ENCODE peak calls at places on chromosomes 3 and 15, in seven cellular contexts. J is HTR-8/SVneo; S is T-helper 1 cell; F is mucosa of descending colon; B is EL; H is stimulated activated CD4-positive, alpha-beta T cell treated with anti-CD3 and anti-CD28 coated beads, Interleukin-1b, Interleukin-23, amount 100 ng/mL, for 4 hours; I is choroid plexus epithelial cell. R is an unnamed sample.

GRCh38 chr15:52790941-52791751 is 1.0 kb upstream of the ONECUT1 start:
- DNase-seq in B (peak), H (no peak), S (no peak), J (no peak), F (no peak), I (no peak), R (no peak)

GRCh38 chr3:194928831-194929594 is 243.3 kb downstream of the FAM43A start:
- DNase-seq in F (no peak), I (no peak), J (no peak), B (no peak), H (no peak), S (no peak), R (no peak)

GRCh38 chr15:70062321-70062956 is 35.3 kb downstream of the TLE3 start:
- DNase-seq in I (peak), H (no peak), J (no peak), F (peak), S (no peak), B (peak), R (peak)

GRCh38 chr3:151468284-151468917 is 7.5 kb upstream of the IGSF10 start:
- DNase-seq in B (peak), F (no peak), I (peak), S (no peak), H (no peak), J (peak), R (no peak)

GRCh38 chr15:55457401-55458022 is 49.2 kb downstream of the PIERCE2 start:
- DNase-seq in B (no peak), S (no peak), I (no peak), H (no peak), F (no peak), J (no peak), R (no peak)

GRCh38 chr3:132629928-132630327 is 29.7 kb downstream of the ACAD11 start:
- DNase-seq in J (peak), H (no peak), F (no peak), S (no peak), I (peak), B (peak), R (peak)

GRCh38 chr3:143168518-143169192 is 49.1 kb downstream of the CHST2 start:
- DNase-seq in I (peak), S (no peak), J (no peak), F (no peak), H (no peak), B (peak), R (no peak)

GRCh38 chr15:62606376-62607164 is 436.0 kb upstream of the TPM1 start:
- DNase-seq in J (peak), I (peak), S (no peak), F (no peak), H (no peak), B (peak), R (peak)

GRCh38 chr15:78035861-78036476 is 41.5 kb downstream of the TBC1D2B start:
- DNase-seq in S (no peak), H (no peak), F (no peak), I (no peak), J (no peak), B (peak), R (no peak)

GRCh38 chr3:36852071-36852470 is 87.7 kb upstream of the DCLK3 start:
- DNase-seq in B (no peak), H (no peak), I (no peak), S (no peak), J (no peak), F (no peak), R (no peak)

GRCh38 chr3:152356870-152357276 is 88.1 kb downstream of the MBNL1 start:
- DNase-seq in I (no peak), F (no peak), H (no peak), J (no peak), B (no peak), S (no peak), R (no peak)

GRCh38 chr3:33722186-33722585 is 4.1 kb upstream of the CLASP2 start:
- DNase-seq in F (no peak), H (no peak), S (no peak), I (peak), J (no peak), B (peak), R (no peak)

GRCh38 chr3:8869613-8870012 is 93.7 kb downstream of the RAD18 start:
- DNase-seq in J (peak), H (no peak), S (no peak), I (peak), F (no peak), B (peak), R (peak)

GRCh38 chr3:60708191-60708975 is 542.9 kb downstream of the FHIT start:
- DNase-seq in S (no peak), F (no peak), I (peak), B (no peak), J (no peak), H (no peak), R (no peak)

GRCh38 chr3:72346526-72346926 is 501.7 kb downstream of the SHQ1 start:
- DNase-seq in I (peak), S (no peak), J (peak), B (peak), F (no peak), H (no peak), R (peak)

GRCh38 chr15:29126821-29127461 is 142.7 kb downstream of the NSMCE3 start:
- DNase-seq in H (no peak), S (no peak), B (no peak), F (peak), I (no peak), J (no peak), R (no peak)

GRCh38 chr3:35276616-35277015 is 362.7 kb upstream of the ARPP21 start:
- DNase-seq in J (no peak), H (no peak), I (no peak), F (no peak), S (no peak), B (no peak), R (no peak)

GRCh38 chr3:69819283-69819682 is 80.0 kb downstream of the MITF start:
- DNase-seq in H (no peak), F (no peak), I (no peak), S (no peak), J (no peak), B (no peak), R (no peak)

GRCh38 chr3:196995027-196995426 is 26.4 kb upstream of the PIGZ start:
- DNase-seq in F (no peak), B (no peak), S (no peak), H (no peak), I (no peak), J (no peak), R (no peak)

GRCh38 chr15:76393614-76394013 is 57.0 kb downstream of the ISL2 start:
- DNase-seq in I (peak), S (no peak), J (no peak), B (peak), F (no peak), H (no peak), R (no peak)

GRCh38 chr3:54902286-54902685 is 25.6 kb downstream of the LRTM1 start:
- DNase-seq in H (no peak), I (no peak), B (no peak), J (no peak), F (no peak), S (no peak), R (no peak)

GRCh38 chr15:61584410-61584809 is 355.3 kb upstream of the RORA start:
- DNase-seq in F (no peak), B (no peak), S (no peak), I (peak), H (no peak), J (no peak), R (no peak)

GRCh38 chr15:82847703-82848102 is 38.3 kb downstream of the WHAMM start:
- DNase-seq in F (no peak), J (no peak), H (no peak), S (no peak), I (no peak), B (peak), R (no peak)

GRCh38 chr3:59820352-59820934 is 770.6 kb upstream of the CFAP20DC start:
- DNase-seq in B (peak), I (peak), S (no peak), F (no peak), H (no peak), J (no peak), R (no peak)

GRCh38 chr3:100020876-100021644 is 93.2 kb downstream of the FILIP1L start:
- DNase-seq in I (no peak), J (no peak), F (no peak), B (no peak), S (no peak), H (no peak), R (no peak)

GRCh38 chr3:56884387-56884786 is 82.6 kb upstream of the ARHGEF3 start:
- DNase-seq in S (no peak), I (no peak), H (no peak), B (no peak), F (no peak), J (no peak), R (no peak)

GRCh38 chr3:169607909-169608308 is 55.6 kb downstream of the MECOM start:
- DNase-seq in H (no peak), J (no peak), F (no peak), I (no peak), S (no peak), B (no peak), R (no peak)